ENCODE peak calls at places on chromosomes 12 and 14, in eight cellular contexts. D, N, F, S, G, V, K and H are unnamed samples.

GRCh38 chr14:89625988-89626806 is 209.2 kb upstream of the FOXN3 start:
- DNase-seq in D (peak), N (no peak), F (no peak), S (no peak), G (no peak), V (no peak), K (no peak), H (no peak)

GRCh38 chr14:101167428-101167827 is 263.9 kb upstream of the RTL1 start:
- DNase-seq in D (no peak), N (peak), F (no peak), S (no peak), G (no peak), V (no peak), K (peak), H (no peak)

GRCh38 chr14:89669209-89669608 is 252.2 kb upstream of the FOXN3 start:
- DNase-seq in D (no peak), N (no peak), F (no peak), S (peak), G (no peak), V (no peak), K (no peak), H (no peak)

GRCh38 chr12:89756638-89757321 is 48.1 kb upstream of the ATP2B1 start:
- DNase-seq in D (peak), N (no peak), F (peak), S (no peak), G (peak), V (peak), K (peak), H (peak)

GRCh38 chr12:44287545-44287944 is 451.7 kb downstream of the TMEM117 start:
- DNase-seq in D (no peak), N (no peak), F (no peak), S (no peak), G (no peak), V (no peak), K (peak), H (no peak)

GRCh38 chr12:30694971-30695326 is 720 bp downstream of the IPO8 start:
- DNase-seq in D (no peak), N (peak), F (peak), S (peak), G (peak), V (peak), K (peak), H (peak)

GRCh38 chr12:126507231-126507630 is 1442.0 kb downstream of the AACS start:
- DNase-seq in D (no peak), N (no peak), F (no peak), S (no peak), G (no peak), V (no peak), K (no peak), H (no peak)

GRCh38 chr12:45276154-45276553 is 60.3 kb downstream of the ANO6 start:
- DNase-seq in D (no peak), N (no peak), F (no peak), S (no peak), G (no peak), V (no peak), K (no peak), H (no peak)